ENCODE peak calls at places on chromosomes 3 and 15, in four cellular contexts. E is A549, D is neuronal stem cell, I is IMR-90. H is an unnamed sample.
A peak's percentile ranks its signal among the peaks of the same experiment; 100 is the strongest.

GRCh38 chr3:187066228-187066995 is 72.9 kb downstream of the RPL39L start:
- DNase-seq in D (peak; percentile 3), I (peak; percentile 11), E (peak; percentile 66), H (peak; percentile 21)

GRCh38 chr3:145024700-145025099 is 1053.1 kb downstream of the DIPK2A start:
- DNase-seq in I (no peak), D (no peak), E (no peak), H (no peak)

GRCh38 chr15:40766906-40767837 is 2.6 kb upstream of the C15orf62 start:
- DNase-seq in I (peak; percentile 50), D (no peak), E (peak; percentile 23), H (no peak)

GRCh38 chr3:192943384-192943783 is 25.7 kb upstream of the MB21D2 start:
- DNase-seq in I (no peak), D (no peak), E (no peak), H (no peak)

GRCh38 chr15:44810237-44810636 is 73.9 kb downstream of the TRIM69 start:
- DNase-seq in D (no peak), E (no peak), I (no peak), H (no peak)

GRCh38 chr3:66486646-66487045 is 14.2 kb downstream of the LRIG1 start:
- DNase-seq in D (no peak), E (no peak), I (peak; percentile 89), H (no peak)

GRCh38 chr3:194333212-194333980 is 17.7 kb downstream of the CPN2 start:
- DNase-seq in I (peak; percentile 80), D (peak; percentile 86), E (peak; percentile 82), H (peak; percentile 95)

GRCh38 chr15:80072285-80072684 is 12.8 kb downstream of the ZFAND6 start:
- DNase-seq in D (peak; percentile 68), E (peak; percentile 93), I (peak; percentile 91), H (no peak)

GRCh38 chr15:74865316-74865715 is 7.8 kb downstream of the SCAMP2 start:
- DNase-seq in I (no peak), E (no peak), D (no peak), H (no peak)

GRCh38 chr3:13110678-13111116 is 37.5 kb upstream of the IQSEC1 start:
- DNase-seq in I (no peak), E (no peak), D (no peak), H (peak; percentile 28)

DNA sequence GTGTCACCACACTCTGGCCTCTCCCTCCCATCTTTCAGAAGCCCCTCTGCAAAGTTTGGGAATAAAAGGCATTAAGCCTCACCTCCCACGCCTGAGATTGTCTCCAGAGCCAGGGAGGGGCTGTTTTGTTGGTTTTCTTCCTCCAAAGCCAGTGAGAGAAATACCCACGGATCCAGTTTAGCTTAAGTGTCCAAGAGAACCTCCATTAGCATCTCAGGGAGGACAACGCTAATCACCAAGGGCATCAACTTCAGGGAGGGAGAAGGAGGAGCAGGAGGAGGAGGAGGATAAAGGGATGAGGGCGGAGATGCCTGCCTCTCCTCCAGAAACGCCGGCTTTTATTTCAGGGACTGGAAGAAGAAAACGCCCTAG is 101.6 kb downstream of the SRGAP3 start:
- DNase-seq in E (no peak), I (no peak), D (no peak), H (no peak)
- H3K9me3 ChIP-seq in E (no peaks in the 10 kb centered on the region), I (peaks cover 4% of the 10 kb centered on the region), D (peaks cover 15% of the 10 kb centered on the region), H (no peaks in the 10 kb centered on the region)

DNA sequence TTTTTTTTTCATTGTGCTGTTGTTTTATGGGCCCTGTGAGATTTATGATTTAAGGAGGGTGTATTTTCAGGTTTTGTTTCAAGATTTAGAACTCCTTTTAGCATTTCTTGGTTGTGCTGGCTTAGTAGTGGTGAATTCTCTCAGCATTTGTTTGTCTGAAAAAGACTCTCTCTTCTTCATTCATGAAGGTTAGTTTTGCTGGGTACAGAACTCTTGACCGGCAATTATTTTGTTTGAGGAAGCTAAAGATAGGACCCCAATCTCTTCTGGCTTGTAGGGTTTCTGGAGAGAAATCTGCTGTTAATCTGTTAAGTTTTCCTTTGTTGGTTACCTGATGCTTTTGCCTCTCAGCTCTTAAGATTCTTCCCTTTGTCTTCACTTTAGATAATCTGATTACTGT is 46.9 kb downstream of the LYSMD4 start:
- DNase-seq in I (no peak), D (no peak), E (no peak), H (no peak)
- H3K9me3 ChIP-seq in I (no peaks in the 10 kb centered on the region), D (no peaks in the 10 kb centered on the region), E (peaks cover 13% of the 10 kb centered on the region), H (peaks cover 3% of the 10 kb centered on the region)

DNA sequence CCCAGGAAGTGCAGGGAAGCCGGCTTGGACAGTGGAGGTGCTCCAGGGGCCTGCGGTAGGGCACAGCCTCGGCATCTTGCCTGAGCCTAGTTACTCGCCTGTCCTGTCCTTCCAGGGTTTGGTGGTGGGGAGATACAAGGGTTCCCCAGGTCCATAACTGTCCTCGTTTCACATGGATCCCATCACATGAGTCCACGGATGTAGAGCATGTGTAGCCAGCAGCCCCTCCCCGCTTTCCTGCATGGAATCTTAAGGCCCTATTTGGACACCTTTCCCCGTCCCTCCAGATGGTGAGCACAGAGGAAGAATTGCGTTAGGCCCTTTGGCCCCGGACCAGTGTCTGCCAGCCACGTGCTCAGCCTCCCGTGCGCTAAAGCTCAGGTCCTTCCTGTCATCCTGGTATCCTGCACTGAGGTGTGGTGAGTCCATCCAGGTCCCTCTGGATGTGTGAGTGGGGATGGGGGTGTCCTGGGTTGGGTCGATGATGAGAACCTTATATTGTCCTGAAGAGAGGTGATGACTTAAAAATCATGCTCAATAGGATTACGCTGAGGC is 230.4 kb downstream of the SNRPN start:
- DNase-seq in E (no peak), I (no peak), D (no peak), H (no peak)
- H3K9me3 ChIP-seq in E (no peaks in the 10 kb centered on the region), I (peaks cover 84% of the 10 kb centered on the region), D (peaks cover 51% of the 10 kb centered on the region), H (no peaks in the 10 kb centered on the region)

GRCh38 chr3:47961036-47961435 is 55.2 kb downstream of the MAP4 start:
- DNase-seq in E (no peak), D (no peak), I (no peak), H (no peak)

GRCh38 chr3:47961815-47962606 is 54.2 kb downstream of the MAP4 start:
- DNase-seq in D (no peak), E (no peak), I (no peak), H (no peak)

GRCh38 chr3:47964740-47965139 is 51.5 kb downstream of the MAP4 start:
- DNase-seq in E (no peak), I (no peak), D (no peak), H (no peak)
- H3K9me3 ChIP-seq in E (no peaks in the 10 kb centered on the region), I (no peaks in the 10 kb centered on the region), D (peaks cover 2% of the 10 kb centered on the region), H (no peaks in the 10 kb centered on the region)

GRCh38 chr3:179726075-179726742 is 73.4 kb downstream of the USP13 start:
- DNase-seq in I (no peak), D (no peak), E (no peak), H (no peak)
- H3K9me3 ChIP-seq in I (no peaks in the 10 kb centered on the region), D (no peaks in the 10 kb centered on the region), E (no peaks in the 10 kb centered on the region), H (no peaks in the 10 kb centered on the region)

DNA sequence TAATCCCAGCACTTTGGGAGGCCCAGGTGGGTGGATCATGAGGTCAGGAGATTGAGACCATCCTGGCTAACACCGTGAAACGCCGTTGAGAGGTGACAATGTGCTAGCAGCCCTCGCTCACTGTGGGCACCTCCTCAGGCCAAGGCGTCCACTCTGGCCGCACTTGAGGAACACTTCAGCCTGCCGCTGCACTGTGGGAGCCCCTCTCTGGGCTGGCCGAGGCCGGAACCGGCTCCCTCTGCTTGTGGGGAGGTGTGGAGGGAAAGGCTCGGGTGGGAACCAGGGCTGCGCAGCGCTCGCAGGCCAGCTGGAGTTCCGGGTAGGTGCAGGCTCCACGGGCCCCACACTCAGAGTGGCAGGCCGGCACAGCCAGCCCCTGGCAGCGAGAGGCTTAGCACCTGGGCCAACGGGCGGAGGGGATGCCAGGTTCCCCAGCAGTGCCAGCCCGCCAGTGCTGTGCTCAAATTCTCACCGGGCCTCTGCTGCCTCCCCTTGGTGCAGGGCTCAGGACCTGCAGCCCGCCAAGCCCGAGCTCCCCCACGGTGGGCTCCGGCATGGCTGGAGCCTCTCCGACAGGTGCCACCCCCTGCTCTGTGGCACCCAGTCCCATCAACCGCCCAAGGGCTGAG is 253.6 kb downstream of the CNTN4 start:
- DNase-seq in D (no peak), E (no peak), I (no peak), H (no peak)
- H3K9me3 ChIP-seq in D (no peaks in the 10 kb centered on the region), E (no peaks in the 10 kb centered on the region), I (peaks cover 8% of the 10 kb centered on the region), H (no peaks in the 10 kb centered on the region)

GRCh38 chr3:196774191-196774820 is 34.6 kb downstream of the PAK2 start:
- DNase-seq in D (no peak), I (no peak), E (no peak), H (no peak)

GRCh38 chr3:196782496-196782895 is 42.8 kb downstream of the PAK2 start:
- DNase-seq in D (no peak), E (no peak), I (no peak), H (no peak)

GRCh38 chr3:196774845-196775422 is 35.3 kb downstream of the PAK2 start:
- DNase-seq in E (no peak), D (no peak), I (peak; percentile 21), H (no peak)

GRCh38 chr3:196775938-196776337 is 36.3 kb downstream of the PAK2 start:
- DNase-seq in D (no peak), I (no peak), E (no peak), H (no peak)

DNA sequence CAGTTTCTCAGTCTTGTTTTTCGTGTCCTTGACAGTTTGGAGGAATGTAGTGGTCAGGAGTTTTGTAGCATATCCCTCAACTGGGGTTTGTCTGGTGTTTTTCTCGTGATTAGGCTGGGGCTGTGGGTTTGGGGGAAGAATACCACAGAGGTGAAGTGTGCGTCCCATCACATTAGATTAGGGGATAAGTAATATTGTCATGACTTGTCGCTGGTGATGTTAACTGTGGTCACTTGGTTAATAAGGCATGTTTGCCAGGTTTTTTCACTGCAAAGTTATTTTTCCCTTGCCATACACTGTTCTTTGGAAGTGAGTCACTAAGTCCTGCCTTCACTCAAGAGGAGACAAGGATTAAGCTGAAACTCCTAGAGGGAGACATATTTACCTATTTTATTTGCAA is 39.1 kb downstream of the PAK2 start:
- DNase-seq in E (no peak), D (no peak), I (peak; percentile 74), H (no peak)
- H3K9me3 ChIP-seq in E (peaks cover 11% of the 10 kb centered on the region), D (peaks cover 6% of the 10 kb centered on the region), I (peaks cover 3% of the 10 kb centered on the region), H (no peaks in the 10 kb centered on the region)